ENCODE peak calls at places on chromosome 22, in five cellular contexts. Q is body of pancreas; K is activated T-cell treated with anti-CD3 and anti-CD28 coated beads, Interleukin-2, amount 50 U/mL, for 1 hour; P is AML-193; M is activated T-helper 9 cell treated with anti-CD3 and anti-CD28 coated beads, Interleukin-2, amount 50 U/mL, for 16 hours. H is an unnamed sample.

GRCh38 chr22:47100646-47101045 is 338.2 kb downstream of the TBC1D22A start:
- DNase-seq in Q (no peak), K (no peak), P (no peak), M (no peak), H (peak)

GRCh38 chr22:45602824-45603301 is 68.8 kb upstream of the ATXN10 start:
- DNase-seq in Q (no peak), K (no peak), P (no peak), M (no peak), H (no peak)

GRCh38 chr22:21796863-21797262 is 61.3 kb upstream of the YPEL1 start:
- DNase-seq in Q (peak), K (no peak), P (no peak), M (no peak), H (peak)

GRCh38 chr22:48921411-48921903 is 906.2 kb downstream of the BRD1 start:
- DNase-seq in Q (no peak), K (no peak), P (no peak), M (no peak), H (peak)

GRCh38 chr22:27046126-27046525 is 388.7 kb downstream of the MIAT start:
- DNase-seq in Q (no peak), K (no peak), P (no peak), M (no peak), H (no peak)

GRCh38 chr22:23684561-23685031 is 6.2 kb upstream of the RGL4 start:
- DNase-seq in Q (no peak), K (no peak), P (no peak), M (no peak), H (peak)

GRCh38 chr22:19178065-19178658 is 374 bp downstream of the SLC25A1 start:
- DNase-seq in Q (peak), K (peak), P (no peak), M (peak), H (no peak)

GRCh38 chr22:28016781-28017557 is 97.9 kb upstream of the PITPNB start:
- DNase-seq in Q (no peak), K (peak), P (no peak), M (no peak), H (no peak)

GRCh38 chr22:41991111-41991510 is 7.5 kb upstream of the WBP2NL start:
- DNase-seq in Q (no peak), K (no peak), P (no peak), M (no peak), H (no peak)

GRCh38 chr22:24426436-24426835 is 963 bp upstream of the ADORA2A start:
- DNase-seq in Q (no peak), K (no peak), P (no peak), M (no peak), H (no peak)

GRCh38 chr22:29218758-29219408 is 13.2 kb downstream of the EMID1 start:
- DNase-seq in Q (no peak), K (no peak), P (no peak), M (no peak), H (no peak)

GRCh38 chr22:20219667-20220628 is 48.2 kb downstream of the RTN4R start:
- DNase-seq in Q (no peak), K (no peak), P (no peak), M (no peak), H (no peak)

GRCh38 chr22:39220897-39221850 is 23.6 kb downstream of the PDGFB start:
- DNase-seq in Q (no peak), K (no peak), P (no peak), M (no peak), H (peak)

GRCh38 chr22:24965822-24966626 is 13.5 kb downstream of the KIAA1671 start:
- DNase-seq in Q (peak), K (no peak), P (no peak), M (no peak), H (no peak)

GRCh38 chr22:30459206-30460052 is 12.4 kb downstream of the SEC14L3 start:
- DNase-seq in Q (no peak), K (no peak), P (no peak), M (no peak), H (no peak)

GRCh38 chr22:44354288-44354687 is 41.5 kb upstream of the SHISAL1 start:
- DNase-seq in Q (no peak), K (no peak), P (no peak), M (no peak), H (no peak)

GRCh38 chr22:29102300-29102699 is 29.5 kb downstream of the KREMEN1 start:
- DNase-seq in Q (no peak), K (no peak), P (no peak), M (no peak), H (no peak)

GRCh38 chr22:49209452-49210195 is 618.0 kb downstream of the BRD1 start:
- DNase-seq in Q (peak), K (no peak), P (no peak), M (no peak), H (peak)

GRCh38 chr22:46578251-46578823 is 40.9 kb upstream of the CELSR1 start:
- DNase-seq in Q (no peak), K (no peak), P (no peak), M (no peak), H (no peak)

GRCh38 chr22:35131423-35132050 is 65.6 kb downstream of the ISX start:
- DNase-seq in Q (no peak), K (no peak), P (no peak), M (no peak), H (no peak)

GRCh38 chr22:45318168-45318557 is 8.4 kb downstream of the FAM118A start:
- DNase-seq in Q (peak), K (peak), P (no peak), M (peak), H (peak)

GRCh38 chr22:21855715-21856114 is 11.7 kb downstream of the MAPK1 start:
- DNase-seq in Q (no peak), K (no peak), P (peak), M (no peak), H (peak)

GRCh38 chr22:50607366-50608020 is 6.9 kb downstream of the MAPK8IP2 start:
- DNase-seq in Q (no peak), K (no peak), P (no peak), M (no peak), H (no peak)

GRCh38 chr22:26921726-26922125 is 264.3 kb downstream of the MIAT start:
- DNase-seq in Q (no peak), K (no peak), P (no peak), M (no peak), H (no peak)

GRCh38 chr22:41508770-41509170 is 35.5 kb downstream of the POLR3H start:
- DNase-seq in Q (no peak), K (no peak), P (no peak), M (no peak), H (no peak)

GRCh38 chr22:42646569-42647525 is 2.3 kb downstream of the CYB5R3 start:
- DNase-seq in Q (peak), K (no peak), P (no peak), M (no peak), H (no peak)

GRCh38 chr22:27597703-27598444 is 203.7 kb downstream of the MN1 start:
- DNase-seq in Q (peak), K (no peak), P (no peak), M (no peak), H (no peak)

GRCh38 chr22:40739723-40740122 is 60.4 kb downstream of the MCHR1 start:
- DNase-seq in Q (no peak), K (no peak), P (no peak), M (no peak), H (no peak)

H was measured in activated CD8-positive, alpha-beta memory T cell treated with anti-CD3 and anti-CD28 coated beads for 24 hours.